ENCODE peak calls at places on chromosomes 2 and 18, in ten cellular contexts. V is IMR-90; E is PC-3; Q is thoracic aorta; W is CD8-positive, alpha-beta T cell; I is right atrium auricular region; N is GM23248; B is neural progenitor cell; M is AG04450; H is SJSA1. U is an unnamed sample.

GRCh38 chr18:44680271-44681038 is at the start of gene SETBP1:
- DNase-seq in V (peak), E (peak), Q (peak), W (no peak), I (peak), N (peak), B (peak), M (no peak), H (peak), U (peak)

GRCh38 chr2:102843759-102844443 is 82.1 kb downstream of the TMEM182 start:
- DNase-seq in V (no peak), E (no peak), Q (no peak), W (no peak), I (no peak), N (no peak), B (no peak), M (no peak), H (no peak), U (no peak)

GRCh38 chr2:161171595-161171929 is 11.3 kb downstream of the TANK start:
- DNase-seq in V (no peak), E (no peak), Q (no peak), W (no peak), I (no peak), N (peak), B (no peak), M (no peak), H (no peak), U (no peak)

GRCh38 chr2:215479536-215480240 is 43.8 kb upstream of the FN1 start:
- DNase-seq in V (no peak), E (no peak), Q (no peak), W (no peak), I (no peak), N (no peak), B (no peak), M (no peak), H (no peak), U (no peak)

GRCh38 chr2:214203199-214203598 is 207.7 kb upstream of the VWC2L start:
- DNase-seq in V (peak), E (no peak), Q (no peak), W (no peak), I (no peak), N (peak), B (no peak), M (no peak), H (no peak), U (no peak)

GRCh38 chr2:37582911-37583310 is 88.5 kb downstream of the CDC42EP3 start:
- DNase-seq in V (no peak), E (no peak), Q (no peak), W (no peak), I (no peak), N (peak), B (no peak), M (no peak), H (no peak), U (no peak)

GRCh38 chr2:24632175-24632574 is 141.1 kb downstream of the NCOA1 start:
- DNase-seq in V (no peak), E (no peak), Q (no peak), W (no peak), I (no peak), N (no peak), B (no peak), M (no peak), H (no peak), U (no peak)

GRCh38 chr2:42095923-42096408 is 48.1 kb downstream of the PKDCC start:
- DNase-seq in V (peak), E (peak), Q (no peak), W (peak), I (peak), N (peak), B (peak), M (peak), H (peak), U (peak)

GRCh38 chr2:147996828-147997227 is 23.7 kb downstream of the ORC4 start:
- DNase-seq in V (no peak), E (no peak), Q (no peak), W (no peak), I (no peak), N (no peak), B (no peak), M (no peak), H (no peak), U (no peak)

GRCh38 chr2:220580113-220580512 is 952.7 kb downstream of the SLC4A3 start:
- DNase-seq in V (no peak), E (no peak), Q (no peak), W (no peak), I (no peak), N (no peak), B (no peak), M (no peak), H (no peak), U (no peak)

GRCh38 chr2:37566517-37566961 is 104.9 kb downstream of the CDC42EP3 start:
- DNase-seq in V (peak), E (no peak), Q (no peak), W (no peak), I (no peak), N (peak), B (no peak), M (no peak), H (no peak), U (no peak)

GRCh38 chr2:67694464-67694863 is 297.3 kb downstream of the ETAA1 start:
- DNase-seq in V (no peak), E (no peak), Q (no peak), W (no peak), I (no peak), N (no peak), B (no peak), M (no peak), H (no peak), U (peak)

GRCh38 chr2:64675860-64676259 is 22.1 kb upstream of the SERTAD2 start:
- DNase-seq in V (peak), E (peak), Q (no peak), W (no peak), I (no peak), N (peak), B (no peak), M (no peak), H (no peak), U (no peak)

GRCh38 chr2:12304494-12305228 is 412.1 kb upstream of the TRIB2 start:
- DNase-seq in V (peak), E (peak), Q (no peak), W (no peak), I (no peak), N (peak), B (no peak), M (no peak), H (no peak), U (peak)

GRCh38 chr2:1097086-1097485 is 146.4 kb downstream of the SNTG2 start:
- DNase-seq in V (no peak), E (no peak), Q (no peak), W (no peak), I (no peak), N (no peak), B (peak), M (no peak), H (no peak), U (no peak)

GRCh38 chr18:79941473-79942119 is 9.9 kb downstream of the SLC66A2 start:
- DNase-seq in V (no peak), E (no peak), Q (no peak), W (no peak), I (no peak), N (no peak), B (no peak), M (no peak), H (no peak), U (no peak)

GRCh38 chr18:62452280-62452824 is 70.5 kb upstream of the ZCCHC2 start:
- DNase-seq in V (peak), E (peak), Q (no peak), W (no peak), I (peak), N (peak), B (no peak), M (no peak), H (no peak), U (no peak)

GRCh38 chr2:16626497-16626896 is 39.1 kb downstream of the CYRIA start:
- DNase-seq in V (peak), E (no peak), Q (no peak), W (no peak), I (peak), N (peak), B (no peak), M (no peak), H (no peak), U (peak)

GRCh38 chr2:208491648-208492047 is 85.1 kb downstream of the PTH2R start:
- DNase-seq in V (no peak), E (no peak), Q (no peak), W (no peak), I (no peak), N (no peak), B (no peak), M (no peak), H (no peak), U (no peak)

DNA sequence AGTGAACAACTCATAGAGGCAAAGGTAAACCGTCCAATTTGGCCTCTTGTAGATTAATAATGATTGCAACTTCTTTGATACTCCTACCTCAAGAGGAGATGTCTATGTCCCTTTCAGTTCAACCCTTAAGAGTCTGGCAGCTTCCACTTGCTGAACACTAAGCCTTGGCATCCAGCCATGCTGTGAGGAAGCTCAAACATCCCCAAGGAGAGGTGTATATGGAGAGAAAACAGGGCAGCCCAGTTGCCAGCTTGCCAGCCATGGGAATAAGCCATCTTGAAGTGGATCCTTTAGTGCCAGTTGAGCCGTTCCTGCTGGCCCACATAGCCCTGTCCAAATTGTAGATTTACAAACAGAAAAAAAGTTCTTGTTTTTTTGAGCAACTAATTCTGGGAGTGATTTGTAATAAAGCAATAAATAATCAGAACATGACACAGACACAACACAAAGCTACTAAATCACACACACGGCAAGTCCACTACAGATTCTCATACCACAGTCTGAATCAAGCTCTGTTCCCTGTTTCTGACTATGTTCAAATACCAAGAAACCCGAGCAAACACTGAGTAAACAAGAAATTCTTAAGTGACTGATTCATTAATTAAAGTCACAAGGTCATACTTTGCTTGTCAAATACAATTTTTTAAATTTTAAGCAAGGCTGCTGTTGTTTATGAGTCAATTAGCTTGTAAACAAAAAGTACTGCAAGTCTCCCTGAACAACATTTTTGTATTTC is 96.1 kb downstream of the PID1 start:
- DNase-seq in V (peak), E (peak), Q (no peak), W (no peak), I (no peak), N (peak), B (no peak), M (no peak), H (no peak), U (no peak)
- H3K27ac ChIP-seq in V (peak), E (peak), Q (no peak), W (no peak), I (no peak), N (peak), B (no peak), M (no peak), H (no peak), U (no peak)

GRCh38 chr2:200077838-200078237 is 122.5 kb downstream of the MAIP1 start:
- DNase-seq in V (peak), E (peak), Q (no peak), W (no peak), I (no peak), N (no peak), B (no peak), M (peak), H (no peak), U (peak)
- H3K27ac ChIP-seq in V (peak), E (peak), Q (no peak), W (no peak), I (no peak), N (no peak), B (no peak), M (peak), H (no peak), U (peak)

DNA sequence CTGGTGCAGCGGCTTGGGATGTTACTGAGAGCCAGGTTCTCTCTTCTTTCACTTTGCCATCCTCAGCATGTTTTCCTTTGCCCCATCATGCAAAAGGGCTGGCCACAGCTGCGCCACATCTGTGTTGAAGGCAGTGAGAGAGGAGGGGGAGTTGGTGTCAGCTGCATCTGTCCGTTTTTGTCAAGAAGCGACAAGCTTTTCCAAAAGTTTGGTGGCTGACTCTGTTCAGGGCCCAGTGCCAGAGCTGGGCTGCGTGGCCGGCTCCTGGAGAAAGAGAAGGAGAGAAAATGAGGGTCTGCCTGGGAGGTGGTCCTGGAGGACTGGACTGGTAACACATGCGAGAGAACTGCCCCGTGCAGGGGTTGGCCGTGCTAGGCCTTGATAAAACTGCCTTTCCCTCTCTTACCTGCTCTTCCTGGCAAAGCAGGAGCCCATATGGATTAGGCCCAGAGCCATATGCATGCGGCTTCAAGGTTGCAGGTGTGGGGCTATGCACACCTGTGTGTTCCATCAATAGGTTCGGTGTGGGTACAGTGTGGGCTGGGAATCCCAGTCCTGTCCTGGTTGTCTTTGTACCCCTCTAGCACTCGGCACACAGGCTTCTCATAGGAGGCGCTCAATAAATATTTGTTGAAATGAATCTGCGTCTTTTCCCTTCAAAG is 9.0 kb downstream of the RNF144A start:
- DNase-seq in V (no peak), E (no peak), Q (no peak), W (no peak), I (no peak), N (no peak), B (no peak), M (no peak), H (no peak), U (peak)
- H3K27ac ChIP-seq in V (no peak), E (no peak), Q (no peak), W (no peak), I (no peak), N (no peak), B (no peak), M (no peak), H (no peak), U (peak)

GRCh38 chr18:57806201-57806890 is 3.2 kb upstream of the ATP8B1 start:
- DNase-seq in V (no peak), E (peak), Q (no peak), W (no peak), I (peak), N (no peak), B (no peak), M (no peak), H (no peak), U (no peak)

GRCh38 chr18:57807336-57808117 is 4.4 kb upstream of the ATP8B1 start:
- DNase-seq in V (peak), E (peak), Q (no peak), W (no peak), I (peak), N (peak), B (no peak), M (no peak), H (peak), U (no peak)

GRCh38 chr18:57809190-57809589 is 6.1 kb upstream of the ATP8B1 start:
- DNase-seq in V (no peak), E (no peak), Q (no peak), W (no peak), I (no peak), N (no peak), B (no peak), M (no peak), H (no peak), U (no peak)

GRCh38 chr18:57805117-57805516 is 2.0 kb upstream of the ATP8B1 start:
- DNase-seq in V (no peak), E (no peak), Q (no peak), W (no peak), I (peak), N (no peak), B (no peak), M (no peak), H (no peak), U (no peak)

GRCh38 chr18:57806891-57807280 is 3.8 kb upstream of the ATP8B1 start:
- DNase-seq in V (peak), E (peak), Q (no peak), W (no peak), I (peak), N (peak), B (no peak), M (no peak), H (peak), U (no peak)
- H3K27ac ChIP-seq in V (peak), E (peak), Q (peak), W (no peak), I (peak), N (peak), B (no peak), M (peak), H (peak), U (no peak)

DNA sequence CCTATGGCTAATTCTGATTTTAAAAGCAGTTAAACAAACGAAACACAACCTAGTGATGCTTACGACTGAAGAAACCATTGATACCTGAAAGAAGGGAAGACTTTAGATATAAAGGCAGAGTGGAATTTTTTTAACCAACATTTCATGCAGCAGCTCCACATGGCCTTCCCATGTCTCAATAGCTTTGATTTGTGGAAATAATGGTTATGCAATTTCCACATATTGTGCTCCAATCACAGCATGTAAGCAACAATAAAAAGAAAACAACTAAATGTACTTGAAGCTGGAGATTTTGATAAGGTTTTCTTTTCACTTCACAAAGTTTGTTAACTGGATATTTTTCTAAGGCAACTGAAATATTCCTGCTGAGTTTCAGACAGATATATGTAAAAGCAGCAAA is 82.0 kb upstream of the SLC39A10 start:
- DNase-seq in V (no peak), E (no peak), Q (no peak), W (no peak), I (no peak), N (peak), B (no peak), M (no peak), H (no peak), U (no peak)
- H3K27ac ChIP-seq in V (no peak), E (no peak), Q (no peak), W (no peak), I (no peak), N (no peak), B (no peak), M (no peak), H (no peak), U (no peak)